ENCODE peak calls at places on chromosomes 6 and 20, in ten cellular contexts. M, D, E, K, G, S, R, U, V and T are unnamed samples.
A peak's percentile ranks its signal among the peaks of the same experiment; 100 is the strongest.

GRCh38 chr6:150634641-150635292 is 35.1 kb downstream of the PLEKHG1 start:
- DNase-seq in E (no peak), G (no peak), D (peak; percentile 79), K (peak; percentile 70), M (no peak), U (no peak), R (no peak), V (no peak), S (no peak), T (no peak)

GRCh38 chr20:51034461-51034860 is 11.6 kb upstream of the KCNG1 start:
- DNase-seq in U (no peak), R (no peak), S (no peak), G (no peak), M (no peak), K (no peak), D (no peak), V (no peak), E (no peak), T (no peak)

GRCh38 chr20:63737940-63738686 is 1.5 kb upstream of the SLC2A4RG start:
- DNase-seq in R (no peak), G (peak; percentile 42), V (peak; percentile 49), D (no peak), M (peak; percentile 41), E (no peak), S (no peak), K (no peak), U (no peak), T (peak; percentile 59)

GRCh38 chr20:25071722-25072121 is 10.2 kb downstream of the VSX1 start:
- DNase-seq in M (no peak), E (no peak), V (no peak), G (no peak), U (peak; percentile 21), S (no peak), D (no peak), R (no peak), K (no peak), T (no peak)

GRCh38 chr6:151294561-151295101 is 54.9 kb downstream of the AKAP12 start:
- DNase-seq in R (no peak), M (no peak), V (no peak), G (no peak), E (no peak), K (no peak), S (no peak), U (no peak), D (peak; percentile 62), T (no peak)

GRCh38 chr20:25355866-25356265 is 34.8 kb downstream of the ABHD12 start:
- DNase-seq in R (no peak), V (no peak), G (no peak), M (no peak), K (no peak), D (no peak), S (no peak), U (no peak), E (no peak), T (no peak)

GRCh38 chr20:37298190-37298939 is 8.9 kb downstream of the MANBAL start:
- DNase-seq in E (peak; percentile 94), M (no peak), R (no peak), K (no peak), U (peak; percentile 26), V (no peak), S (no peak), D (no peak), G (no peak), T (no peak)

GRCh38 chr20:44548171-44548678 is 26.4 kb upstream of the SERINC3 start:
- DNase-seq in K (no peak), U (no peak), V (no peak), D (no peak), R (no peak), G (no peak), E (no peak), S (no peak), M (no peak), T (no peak)

GRCh38 chr6:36977470-36977941 is 8.5 kb downstream of the MTCH1 start:
- DNase-seq in V (no peak), E (no peak), G (no peak), R (no peak), S (no peak), D (no peak), M (no peak), K (peak; percentile 85), U (no peak), T (no peak)

GRCh38 chr20:20503788-20504528 is 136.1 kb downstream of the INSM1 start:
- DNase-seq in G (no peak), S (no peak), V (no peak), U (no peak), R (no peak), D (no peak), E (no peak), M (no peak), K (no peak), T (no peak)

GRCh38 chr6:46175446-46175845 is 4.7 kb upstream of the ENPP5 start:
- DNase-seq in E (no peak), R (no peak), D (no peak), M (no peak), V (no peak), G (no peak), K (no peak), S (no peak), U (no peak), T (no peak)

GRCh38 chr6:43368517-43369160 is 808 bp downstream of the ZNF318 start:
- DNase-seq in U (peak; percentile 37), S (no peak), E (peak; percentile 8), K (peak; percentile 64), D (peak; percentile 34), M (peak; percentile 16), V (peak; percentile 9), G (peak; percentile 15), R (peak; percentile 62), T (peak; percentile 61)

GRCh38 chr20:41168281-41169183 is 31.2 kb downstream of the PLCG1 start:
- DNase-seq in S (no peak), K (no peak), M (no peak), G (no peak), V (no peak), D (no peak), E (no peak), R (no peak), U (no peak), T (peak; percentile 21)

GRCh38 chr6:109595998-109596397 is 95.0 kb downstream of the AK9 start:
- DNase-seq in U (no peak), M (peak; percentile 26), G (no peak), S (no peak), V (no peak), R (no peak), K (peak; percentile 56), D (peak; percentile 12), E (peak; percentile 33), T (no peak)

GRCh38 chr20:43508106-43508505 is 609 bp downstream of the L3MBTL1 start:
- DNase-seq in K (no peak), S (no peak), R (no peak), E (peak; percentile 40), G (no peak), M (no peak), D (no peak), U (no peak), V (no peak), T (no peak)

GRCh38 chr6:168452685-168453377 is 11.8 kb downstream of the SMOC2 start:
- DNase-seq in M (no peak), G (no peak), R (no peak), K (no peak), S (no peak), D (no peak), V (no peak), E (no peak), U (peak; percentile 43), T (no peak)

GRCh38 chr6:31130751-31131150 is 8.1 kb downstream of the PSORS1C2 start:
- DNase-seq in E (no peak), D (no peak), U (no peak), G (no peak), K (no peak), V (no peak), S (no peak), M (no peak), R (no peak), T (no peak)